ENCODE peak calls at places on chromosomes 12 and 14, in seven cellular contexts. W is GM03348, Q is DMS79 treated with DMSO at 0.1 percent for 48 hours, C is stromal cell of bone marrow, A is NCI-H1436, H is HTR-8/SVneo, M is cerebellar cortex. S is an unnamed sample.

GRCh38 chr12:2550470-2551090 is 244.2 kb upstream of the FKBP4 start:
- DNase-seq in W (no peak), C (no peak), Q (peak; percentile 48), M (no peak), A (no peak), H (no peak), S (no peak)

GRCh38 chr14:36820901-36821300 is 159.2 kb downstream of the PAX9 start:
- DNase-seq in Q (no peak), M (no peak), H (no peak), A (peak; percentile 13), W (no peak), C (no peak), S (no peak)

GRCh38 chr14:71130491-71131179 is 223.4 kb downstream of the PCNX1 start:
- DNase-seq in Q (no peak), M (no peak), H (no peak), W (no peak), A (no peak), C (peak; percentile 54), S (no peak)

GRCh38 chr14:23360496-23360895 is 4.5 kb downstream of the EFS start:
- DNase-seq in A (no peak), W (no peak), Q (no peak), M (no peak), H (no peak), C (no peak), S (peak; percentile 57)

GRCh38 chr14:104754213-104754851 is 1.4 kb downstream of the SIVA1 start:
- DNase-seq in H (no peak), A (no peak), W (no peak), C (no peak), M (no peak), Q (no peak), S (no peak)

GRCh38 chr14:55057919-55058318 is 6.5 kb downstream of the MAPK1IP1L start:
- DNase-seq in Q (no peak), C (no peak), H (no peak), W (no peak), M (peak; percentile 35), A (no peak), S (no peak)

GRCh38 chr12:73342733-73343132 is 1070.6 kb downstream of the TRHDE start:
- DNase-seq in Q (no peak), W (no peak), C (no peak), M (no peak), A (no peak), H (no peak), S (no peak)

GRCh38 chr12:107379852-107380567 is 286.7 kb upstream of the CRY1 start:
- DNase-seq in Q (peak; percentile 86), W (peak; percentile 70), H (no peak), A (no peak), C (no peak), M (no peak), S (peak; percentile 58)

GRCh38 chr12:118098911-118099671 is 4.7 kb downstream of the VSIG10 start:
- DNase-seq in A (peak; percentile 20), C (no peak), H (no peak), Q (peak; percentile 3), W (no peak), M (no peak), S (no peak)

GRCh38 chr12:131364903-131365820 is 345.7 kb upstream of the SFSWAP start:
- DNase-seq in M (no peak), H (no peak), C (no peak), A (no peak), Q (no peak), W (no peak), S (no peak)

GRCh38 chr12:119802472-119802871 is 74.6 kb downstream of the CIT start:
- DNase-seq in A (no peak), Q (no peak), W (peak; percentile 84), H (no peak), M (peak; percentile 93), C (peak; percentile 73), S (no peak)

S was measured in A549.